ENCODE peak calls at places on chromosomes 4 and X, in nine cellular contexts. One of them, this sample, is unnamed.

GRCh38 chr4:125714845-125715244 is 400.1 kb downstream of the FAT4 start:
- DNase-seq in Peyer's patch: no peak
- DNase-seq in heart right ventricle: no peak
- DNase-seq in naive thymus-derived CD4-positive, alpha-beta T cell: no peak
- DNase-seq in psoas muscle: no peak
- DNase-seq in MM.1S: no peak
- DNase-seq in body of pancreas: no peak
- DNase-seq in stomach: no peak
- DNase-seq in PC-3: no peak
- DNase-seq in this sample: no peak

GRCh38 chrX:122906726-122907125 is 277.4 kb upstream of the GRIA3 start:
- DNase-seq in Peyer's patch: no peak
- DNase-seq in heart right ventricle: no peak
- DNase-seq in naive thymus-derived CD4-positive, alpha-beta T cell: no peak
- DNase-seq in psoas muscle: no peak
- DNase-seq in MM.1S: no peak
- DNase-seq in body of pancreas: no peak
- DNase-seq in stomach: no peak
- DNase-seq in PC-3: no peak
- DNase-seq in this sample: no peak

GRCh38 chr4:98614655-98615054 is 43.8 kb downstream of the TSPAN5 start:
- DNase-seq in Peyer's patch: no peak
- DNase-seq in heart right ventricle: no peak
- DNase-seq in naive thymus-derived CD4-positive, alpha-beta T cell: no peak
- DNase-seq in psoas muscle: no peak
- DNase-seq in MM.1S: no peak
- DNase-seq in body of pancreas: no peak
- DNase-seq in stomach: no peak
- DNase-seq in PC-3: no peak
- DNase-seq in this sample: no peak

GRCh38 chr4:123477804-123478209 is 81.2 kb downstream of the SPRY1 start:
- DNase-seq in Peyer's patch: peak
- DNase-seq in heart right ventricle: peak
- DNase-seq in naive thymus-derived CD4-positive, alpha-beta T cell: peak
- DNase-seq in psoas muscle: no peak
- DNase-seq in MM.1S: no peak
- DNase-seq in body of pancreas: peak
- DNase-seq in stomach: no peak
- DNase-seq in PC-3: no peak
- DNase-seq in this sample: peak

GRCh38 chr4:175953960-175954521 is 111.6 kb upstream of the WDR17 start:
- DNase-seq in Peyer's patch: no peak
- DNase-seq in heart right ventricle: no peak
- DNase-seq in naive thymus-derived CD4-positive, alpha-beta T cell: no peak
- DNase-seq in psoas muscle: no peak
- DNase-seq in MM.1S: peak
- DNase-seq in body of pancreas: no peak
- DNase-seq in stomach: no peak
- DNase-seq in PC-3: peak
- DNase-seq in this sample: no peak

GRCh38 chr4:180789929-180790328 is 1453.3 kb upstream of the TENM3 start:
- DNase-seq in Peyer's patch: no peak
- DNase-seq in heart right ventricle: no peak
- DNase-seq in naive thymus-derived CD4-positive, alpha-beta T cell: no peak
- DNase-seq in psoas muscle: no peak
- DNase-seq in MM.1S: no peak
- DNase-seq in body of pancreas: no peak
- DNase-seq in stomach: no peak
- DNase-seq in PC-3: no peak
- DNase-seq in this sample: no peak

GRCh38 chrX:40468033-40468979 is 112.5 kb upstream of the ATP6AP2 start:
- DNase-seq in Peyer's patch: peak
- DNase-seq in heart right ventricle: peak
- DNase-seq in naive thymus-derived CD4-positive, alpha-beta T cell: peak
- DNase-seq in psoas muscle: no peak
- DNase-seq in MM.1S: peak
- DNase-seq in body of pancreas: peak
- DNase-seq in stomach: peak
- DNase-seq in PC-3: peak
- DNase-seq in this sample: peak

GRCh38 chr4:94603170-94603747 is 151.5 kb downstream of the PDLIM5 start:
- DNase-seq in Peyer's patch: no peak
- DNase-seq in heart right ventricle: peak
- DNase-seq in naive thymus-derived CD4-positive, alpha-beta T cell: no peak
- DNase-seq in psoas muscle: no peak
- DNase-seq in MM.1S: no peak
- DNase-seq in body of pancreas: no peak
- DNase-seq in stomach: no peak
- DNase-seq in PC-3: peak
- DNase-seq in this sample: peak

GRCh38 chr4:183506389-183506735 is 1.5 kb downstream of the ING2 start:
- DNase-seq in Peyer's patch: no peak
- DNase-seq in heart right ventricle: no peak
- DNase-seq in naive thymus-derived CD4-positive, alpha-beta T cell: no peak
- DNase-seq in psoas muscle: no peak
- DNase-seq in MM.1S: no peak
- DNase-seq in body of pancreas: no peak
- DNase-seq in stomach: no peak
- DNase-seq in PC-3: no peak
- DNase-seq in this sample: no peak

GRCh38 chr4:16117164-16117563 is 33.3 kb upstream of the PROM1 start:
- DNase-seq in Peyer's patch: no peak
- DNase-seq in heart right ventricle: no peak
- DNase-seq in naive thymus-derived CD4-positive, alpha-beta T cell: no peak
- DNase-seq in psoas muscle: no peak
- DNase-seq in MM.1S: no peak
- DNase-seq in body of pancreas: no peak
- DNase-seq in stomach: no peak
- DNase-seq in PC-3: no peak
- DNase-seq in this sample: no peak

GRCh38 chr4:98609946-98610345 is 48.5 kb downstream of the TSPAN5 start:
- DNase-seq in Peyer's patch: no peak
- DNase-seq in heart right ventricle: no peak
- DNase-seq in naive thymus-derived CD4-positive, alpha-beta T cell: no peak
- DNase-seq in psoas muscle: no peak
- DNase-seq in MM.1S: no peak
- DNase-seq in body of pancreas: no peak
- DNase-seq in stomach: no peak
- DNase-seq in PC-3: no peak
- DNase-seq in this sample: no peak

GRCh38 chr4:118682928-118683327 is 2.3 kb upstream of the METTL14 start:
- DNase-seq in Peyer's patch: no peak
- DNase-seq in heart right ventricle: no peak
- DNase-seq in naive thymus-derived CD4-positive, alpha-beta T cell: no peak
- DNase-seq in psoas muscle: no peak
- DNase-seq in MM.1S: peak
- DNase-seq in body of pancreas: no peak
- DNase-seq in stomach: no peak
- DNase-seq in PC-3: peak
- DNase-seq in this sample: no peak

GRCh38 chrX:76454456-76454927 is 27.0 kb downstream of the MAGEE1 start:
- DNase-seq in Peyer's patch: no peak
- DNase-seq in heart right ventricle: no peak
- DNase-seq in naive thymus-derived CD4-positive, alpha-beta T cell: peak
- DNase-seq in psoas muscle: no peak
- DNase-seq in MM.1S: peak
- DNase-seq in body of pancreas: peak
- DNase-seq in stomach: no peak
- DNase-seq in PC-3: peak
- DNase-seq in this sample: no peak

GRCh38 chr4:98939892-98940298 is 11.0 kb upstream of the EIF4E start:
- DNase-seq in Peyer's patch: no peak
- DNase-seq in heart right ventricle: no peak
- DNase-seq in naive thymus-derived CD4-positive, alpha-beta T cell: peak
- DNase-seq in psoas muscle: no peak
- DNase-seq in MM.1S: peak
- DNase-seq in body of pancreas: peak
- DNase-seq in stomach: no peak
- DNase-seq in PC-3: peak
- DNase-seq in this sample: no peak

GRCh38 chr4:84684361-84684760 is 101.4 kb downstream of the CDS1 start:
- DNase-seq in Peyer's patch: no peak
- DNase-seq in heart right ventricle: no peak
- DNase-seq in naive thymus-derived CD4-positive, alpha-beta T cell: no peak
- DNase-seq in psoas muscle: no peak
- DNase-seq in MM.1S: no peak
- DNase-seq in body of pancreas: no peak
- DNase-seq in stomach: no peak
- DNase-seq in PC-3: no peak
- DNase-seq in this sample: no peak

GRCh38 chr4:84683486-84683885 is 100.6 kb downstream of the CDS1 start:
- DNase-seq in Peyer's patch: no peak
- DNase-seq in heart right ventricle: no peak
- DNase-seq in naive thymus-derived CD4-positive, alpha-beta T cell: no peak
- DNase-seq in psoas muscle: no peak
- DNase-seq in MM.1S: no peak
- DNase-seq in body of pancreas: no peak
- DNase-seq in stomach: no peak
- DNase-seq in PC-3: no peak
- DNase-seq in this sample: no peak

GRCh38 chr4:84681488-84682274 is 98.8 kb downstream of the CDS1 start:
- DNase-seq in Peyer's patch: peak
- DNase-seq in heart right ventricle: peak
- DNase-seq in naive thymus-derived CD4-positive, alpha-beta T cell: no peak
- DNase-seq in psoas muscle: no peak
- DNase-seq in MM.1S: peak
- DNase-seq in body of pancreas: no peak
- DNase-seq in stomach: no peak
- DNase-seq in PC-3: peak
- DNase-seq in this sample: no peak

GRCh38 chr4:84683065-84683464 is 100.1 kb downstream of the CDS1 start:
- DNase-seq in Peyer's patch: no peak
- DNase-seq in heart right ventricle: no peak
- DNase-seq in naive thymus-derived CD4-positive, alpha-beta T cell: no peak
- DNase-seq in psoas muscle: no peak
- DNase-seq in MM.1S: no peak
- DNase-seq in body of pancreas: no peak
- DNase-seq in stomach: no peak
- DNase-seq in PC-3: no peak
- DNase-seq in this sample: no peak

DNA sequence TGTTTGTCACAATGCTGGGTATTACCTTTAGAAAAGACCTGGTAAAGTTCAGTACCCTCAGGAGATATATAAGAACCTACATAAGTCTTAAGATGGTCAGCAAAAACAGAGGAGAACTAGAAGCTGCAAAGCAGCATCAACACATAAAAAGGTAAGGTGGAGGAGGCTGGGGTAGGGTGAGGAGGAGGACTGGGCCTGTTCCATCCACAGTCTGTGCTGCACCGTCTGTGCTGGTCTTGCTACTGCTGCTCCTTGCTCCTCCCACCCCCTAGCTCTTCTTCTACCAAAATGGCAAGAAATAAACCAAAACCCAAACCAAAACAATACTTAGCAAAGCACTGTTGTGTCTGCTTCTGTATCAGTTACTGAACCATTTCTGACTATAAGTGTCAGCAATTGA is 102.2 kb downstream of the CDS1 start:
- DNase-seq in Peyer's patch: no peak
- DNase-seq in heart right ventricle: no peak
- DNase-seq in naive thymus-derived CD4-positive, alpha-beta T cell: no peak
- DNase-seq in psoas muscle: no peak
- DNase-seq in MM.1S: no peak
- DNase-seq in body of pancreas: no peak
- DNase-seq in stomach: no peak
- DNase-seq in PC-3: no peak
- DNase-seq in this sample: no peak
- H3K27ac ChIP-seq in Peyer's patch: no peak
- H3K27ac ChIP-seq in heart right ventricle: no peak
- H3K27ac ChIP-seq in naive thymus-derived CD4-positive, alpha-beta T cell: no peak
- H3K27ac ChIP-seq in psoas muscle: no peak
- H3K27ac ChIP-seq in MM.1S: no peak
- H3K27ac ChIP-seq in body of pancreas: no peak
- H3K27ac ChIP-seq in stomach: no peak
- H3K27ac ChIP-seq in PC-3: no peak
- H3K27ac ChIP-seq in this sample: no peak

GRCh38 chr4:102705391-102705935 is 55.3 kb downstream of the MANBA start:
- DNase-seq in Peyer's patch: no peak
- DNase-seq in heart right ventricle: no peak
- DNase-seq in naive thymus-derived CD4-positive, alpha-beta T cell: no peak
- DNase-seq in psoas muscle: no peak
- DNase-seq in MM.1S: no peak
- DNase-seq in body of pancreas: no peak
- DNase-seq in stomach: no peak
- DNase-seq in PC-3: no peak
- DNase-seq in this sample: no peak
- H3K27ac ChIP-seq in Peyer's patch: no peak
- H3K27ac ChIP-seq in heart right ventricle: no peak
- H3K27ac ChIP-seq in naive thymus-derived CD4-positive, alpha-beta T cell: no peak
- H3K27ac ChIP-seq in psoas muscle: no peak
- H3K27ac ChIP-seq in MM.1S: no peak
- H3K27ac ChIP-seq in body of pancreas: no peak
- H3K27ac ChIP-seq in stomach: no peak
- H3K27ac ChIP-seq in PC-3: no peak
- H3K27ac ChIP-seq in this sample: no peak

GRCh38 chr4:138320856-138321255 is 78.7 kb upstream of the SLC7A11 start:
- DNase-seq in Peyer's patch: no peak
- DNase-seq in heart right ventricle: no peak
- DNase-seq in naive thymus-derived CD4-positive, alpha-beta T cell: no peak
- DNase-seq in psoas muscle: no peak
- DNase-seq in MM.1S: no peak
- DNase-seq in body of pancreas: no peak
- DNase-seq in stomach: no peak
- DNase-seq in PC-3: no peak
- DNase-seq in this sample: no peak
- H3K27ac ChIP-seq in Peyer's patch: no peak
- H3K27ac ChIP-seq in heart right ventricle: no peak
- H3K27ac ChIP-seq in naive thymus-derived CD4-positive, alpha-beta T cell: no peak
- H3K27ac ChIP-seq in psoas muscle: no peak
- H3K27ac ChIP-seq in MM.1S: no peak
- H3K27ac ChIP-seq in body of pancreas: no peak
- H3K27ac ChIP-seq in stomach: no peak
- H3K27ac ChIP-seq in PC-3: no peak
- H3K27ac ChIP-seq in this sample: no peak

GRCh38 chr4:73673286-73673685 is 53.0 kb upstream of the RASSF6 start:
- DNase-seq in Peyer's patch: no peak
- DNase-seq in heart right ventricle: no peak
- DNase-seq in naive thymus-derived CD4-positive, alpha-beta T cell: no peak
- DNase-seq in psoas muscle: no peak
- DNase-seq in MM.1S: no peak
- DNase-seq in body of pancreas: peak
- DNase-seq in stomach: no peak
- DNase-seq in PC-3: peak
- DNase-seq in this sample: no peak

GRCh38 chr4:73669410-73670183 is 49.4 kb upstream of the RASSF6 start:
- DNase-seq in Peyer's patch: no peak
- DNase-seq in heart right ventricle: no peak
- DNase-seq in naive thymus-derived CD4-positive, alpha-beta T cell: no peak
- DNase-seq in psoas muscle: no peak
- DNase-seq in MM.1S: no peak
- DNase-seq in body of pancreas: peak
- DNase-seq in stomach: no peak
- DNase-seq in PC-3: no peak
- DNase-seq in this sample: no peak

GRCh38 chr4:73664470-73664869 is 44.2 kb upstream of the RASSF6 start:
- DNase-seq in Peyer's patch: no peak
- DNase-seq in heart right ventricle: no peak
- DNase-seq in naive thymus-derived CD4-positive, alpha-beta T cell: no peak
- DNase-seq in psoas muscle: no peak
- DNase-seq in MM.1S: no peak
- DNase-seq in body of pancreas: no peak
- DNase-seq in stomach: no peak
- DNase-seq in PC-3: no peak
- DNase-seq in this sample: no peak

GRCh38 chr4:73674451-73674919 is 54.2 kb upstream of the RASSF6 start:
- DNase-seq in Peyer's patch: no peak
- DNase-seq in heart right ventricle: no peak
- DNase-seq in naive thymus-derived CD4-positive, alpha-beta T cell: no peak
- DNase-seq in psoas muscle: no peak
- DNase-seq in MM.1S: no peak
- DNase-seq in body of pancreas: no peak
- DNase-seq in stomach: no peak
- DNase-seq in PC-3: peak
- DNase-seq in this sample: no peak

GRCh38 chr4:73668806-73669205 is 48.6 kb upstream of the RASSF6 start:
- DNase-seq in Peyer's patch: no peak
- DNase-seq in heart right ventricle: no peak
- DNase-seq in naive thymus-derived CD4-positive, alpha-beta T cell: no peak
- DNase-seq in psoas muscle: no peak
- DNase-seq in MM.1S: no peak
- DNase-seq in body of pancreas: no peak
- DNase-seq in stomach: no peak
- DNase-seq in PC-3: no peak
- DNase-seq in this sample: no peak
- H3K27ac ChIP-seq in Peyer's patch: no peak
- H3K27ac ChIP-seq in heart right ventricle: no peak
- H3K27ac ChIP-seq in naive thymus-derived CD4-positive, alpha-beta T cell: no peak
- H3K27ac ChIP-seq in psoas muscle: no peak
- H3K27ac ChIP-seq in MM.1S: no peak
- H3K27ac ChIP-seq in body of pancreas: peak
- H3K27ac ChIP-seq in stomach: no peak
- H3K27ac ChIP-seq in PC-3: peak
- H3K27ac ChIP-seq in this sample: no peak